ENCODE peak calls at places on chromosome 18, in four cellular contexts. I, J, N and P are unnamed samples.

GRCh38 chr18:56221195-56222065 is 417.0 kb downstream of the TXNL1 start:
- DNase-seq in I (no peak), J (no peak), N (no peak), P (no peak)

GRCh38 chr18:3040183-3040582 is 27.2 kb upstream of the LPIN2 start:
- DNase-seq in I (no peak), J (no peak), N (no peak), P (no peak)

GRCh38 chr18:63213936-63214671 is 105.5 kb downstream of the BCL2 start:
- DNase-seq in I (no peak), J (no peak), N (no peak), P (no peak)

GRCh38 chr18:8139971-8140406 is 469.2 kb upstream of the RAB12 start:
- DNase-seq in I (peak; percentile 37), J (no peak), N (no peak), P (no peak)

GRCh38 chr18:56884511-56884910 is 233.4 kb downstream of the WDR7 start:
- DNase-seq in I (no peak), J (no peak), N (no peak), P (no peak)

GRCh38 chr18:13619505-13620205 is 106.7 kb downstream of the FAM210A start:
- DNase-seq in I (no peak), J (no peak), N (no peak), P (no peak)

GRCh38 chr18:58756148-58756547 is 84.9 kb downstream of the MALT1 start:
- DNase-seq in I (no peak), J (no peak), N (no peak), P (no peak)

GRCh38 chr18:7169601-7170000 is 52.0 kb upstream of the LAMA1 start:
- DNase-seq in I (no peak), J (no peak), N (no peak), P (no peak)

GRCh38 chr18:34506198-34506597 is 203.9 kb upstream of the DTNA start:
- DNase-seq in I (no peak), J (no peak), N (no peak), P (no peak)

GRCh38 chr18:59835656-59836379 is 64.0 kb upstream of the PMAIP1 start:
- DNase-seq in I (no peak), J (no peak), N (no peak), P (no peak)

GRCh38 chr18:63890950-63891304 is 3.4 kb downstream of the SERPINB2 start:
- DNase-seq in I (no peak), J (no peak), N (no peak), P (no peak)

GRCh38 chr18:46705521-46705920 is 48.5 kb upstream of the LOXHD1 start:
- DNase-seq in I (no peak), J (no peak), N (no peak), P (peak; percentile 63)

GRCh38 chr18:24704921-24705620 is 244.6 kb downstream of the HRH4 start:
- DNase-seq in I (no peak), J (no peak), N (no peak), P (no peak)

GRCh38 chr18:43587538-43588153 is 310.4 kb upstream of the SYT4 start:
- DNase-seq in I (no peak), J (no peak), N (no peak), P (no peak)

GRCh38 chr18:45107425-45107824 is 426.7 kb downstream of the SETBP1 start:
- DNase-seq in I (no peak), J (no peak), N (no peak), P (no peak)

GRCh38 chr18:36315736-36316135 is 18.2 kb downstream of the FHOD3 start:
- DNase-seq in I (no peak), J (no peak), N (peak; percentile 56), P (peak; percentile 64)

GRCh38 chr18:31248783-31249521 is 69.0 kb upstream of the DSG1 start:
- DNase-seq in I (no peak), J (no peak), N (no peak), P (no peak)

GRCh38 chr18:76565238-76566173 is 70.5 kb upstream of the ZNF516 start:
- DNase-seq in I (peak; percentile 67), J (no peak), N (peak; percentile 73), P (peak; percentile 74)

GRCh38 chr18:297936-298335 is 30.1 kb upstream of the THOC1 start:
- DNase-seq in I (no peak), J (no peak), N (no peak), P (no peak)

GRCh38 chr18:47397671-47398319 is 146.3 kb upstream of the SKOR2 start:
- DNase-seq in I (no peak), J (no peak), N (no peak), P (no peak)

GRCh38 chr18:32753656-32754221 is 19.1 kb downstream of the KLHL14 start:
- DNase-seq in I (no peak), J (no peak), N (no peak), P (no peak)

GRCh38 chr18:74856967-74857366 is 259.3 kb downstream of the ZNF407 start:
- DNase-seq in I (no peak), J (no peak), N (no peak), P (no peak)

GRCh38 chr18:71995895-71996443 is 548.2 kb downstream of the CBLN2 start:
- DNase-seq in I (no peak), J (no peak), N (no peak), P (no peak)